ENCODE peak calls at places on chromosome 9, in six cellular contexts. One of them, this sample, is unnamed.

GRCh38 chr9:38707885-38708640 is 11.9 kb downstream of the FAM240B start:
- DNase-seq in H1: no peak
- DNase-seq in mesendoderm: peak
- DNase-seq in IMR-90: no peak
- DNase-seq in H9: peak
- DNase-seq in neuronal stem cell: no peak
- DNase-seq in this sample: no peak

GRCh38 chr9:137286980-137287383 is 9.5 kb downstream of the TOR4A start:
- DNase-seq in neuronal stem cell: no peak
- DNase-seq in H9: peak
- DNase-seq in mesendoderm: peak
- DNase-seq in IMR-90: peak
- DNase-seq in H1: no peak
- DNase-seq in this sample: peak

GRCh38 chr9:123814526-123814925 is 115.4 kb downstream of the DENND1A start:
- DNase-seq in H9: no peak
- DNase-seq in IMR-90: no peak
- DNase-seq in neuronal stem cell: no peak
- DNase-seq in H1: no peak
- DNase-seq in mesendoderm: no peak
- DNase-seq in this sample: no peak

GRCh38 chr9:77846957-77847574 is 184.5 kb downstream of the GNAQ start:
- DNase-seq in neuronal stem cell: no peak
- DNase-seq in H1: no peak
- DNase-seq in H9: no peak
- DNase-seq in mesendoderm: no peak
- DNase-seq in IMR-90: peak
- DNase-seq in this sample: peak

GRCh38 chr9:110814159-110814558 is 145.6 kb downstream of the MUSK start:
- DNase-seq in H9: no peak
- DNase-seq in neuronal stem cell: no peak
- DNase-seq in mesendoderm: no peak
- DNase-seq in IMR-90: peak
- DNase-seq in H1: no peak
- DNase-seq in this sample: no peak

GRCh38 chr9:4855861-4856260 is 63.1 kb downstream of the RCL1 start:
- DNase-seq in H1: no peak
- DNase-seq in IMR-90: peak
- DNase-seq in mesendoderm: no peak
- DNase-seq in neuronal stem cell: no peak
- DNase-seq in H9: no peak
- DNase-seq in this sample: peak

GRCh38 chr9:96020822-96021615 is 145.5 kb downstream of the ERCC6L2 start:
- DNase-seq in mesendoderm: peak
- DNase-seq in neuronal stem cell: peak
- DNase-seq in H9: no peak
- DNase-seq in H1: no peak
- DNase-seq in IMR-90: no peak
- DNase-seq in this sample: peak

GRCh38 chr9:27125030-27125429 is 16.0 kb downstream of the TEK start:
- DNase-seq in neuronal stem cell: no peak
- DNase-seq in IMR-90: peak
- DNase-seq in H1: no peak
- DNase-seq in H9: no peak
- DNase-seq in mesendoderm: no peak
- DNase-seq in this sample: peak

GRCh38 chr9:112174965-112175795 is at the start of gene SUSD1:
- DNase-seq in neuronal stem cell: peak
- DNase-seq in mesendoderm: peak
- DNase-seq in H1: no peak
- DNase-seq in IMR-90: no peak
- DNase-seq in H9: peak
- DNase-seq in this sample: peak

GRCh38 chr9:82346040-82346439 is 357.5 kb downstream of the SPATA31D1 start:
- DNase-seq in neuronal stem cell: no peak
- DNase-seq in H1: no peak
- DNase-seq in IMR-90: no peak
- DNase-seq in mesendoderm: peak
- DNase-seq in H9: no peak
- DNase-seq in this sample: no peak
- H3K18ac ChIP-seq in neuronal stem cell: no peak
- H3K18ac ChIP-seq in H1: no peak
- H3K18ac ChIP-seq in IMR-90: no peak
- H3K18ac ChIP-seq in mesendoderm: no peak
- H3K18ac ChIP-seq in H9: no peak
- H3K18ac ChIP-seq in this sample: no peak

DNA sequence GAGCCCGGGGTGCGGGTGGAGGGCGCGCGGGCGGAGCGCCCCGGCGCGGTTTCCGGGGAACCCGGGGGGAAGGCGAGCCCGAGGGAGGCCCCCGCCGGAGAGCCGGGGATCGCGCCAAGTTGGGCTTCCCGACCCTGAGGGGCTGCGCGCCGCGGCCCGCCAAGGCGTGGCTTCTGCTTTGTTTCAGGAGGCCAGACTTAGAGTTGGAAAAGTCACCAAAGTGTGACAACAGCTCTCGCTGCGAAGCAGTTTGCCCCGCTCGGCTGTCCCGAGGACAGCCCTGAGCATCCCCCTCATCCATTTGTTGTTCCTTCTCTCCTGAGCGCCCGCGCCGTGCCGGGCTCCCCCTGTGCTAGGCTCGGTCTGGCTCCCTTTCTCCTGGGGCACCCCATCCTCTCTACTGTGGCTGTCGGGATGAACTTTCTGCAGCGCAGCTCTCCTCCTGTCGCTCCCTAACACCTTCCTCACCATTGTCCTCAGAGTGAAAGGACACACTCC is 410 bp downstream of the GLIPR2 start:
- DNase-seq in H9: no peak
- DNase-seq in neuronal stem cell: no peak
- DNase-seq in IMR-90: no peak
- DNase-seq in H1: no peak
- DNase-seq in mesendoderm: peak
- DNase-seq in this sample: no peak
- H3K27ac ChIP-seq in H9: no peak
- H3K27ac ChIP-seq in neuronal stem cell: no peak
- H3K27ac ChIP-seq in IMR-90: peak
- H3K27ac ChIP-seq in H1: no peak
- H3K27ac ChIP-seq in mesendoderm: no peak
- H3K27ac ChIP-seq in this sample: no peak

DNA sequence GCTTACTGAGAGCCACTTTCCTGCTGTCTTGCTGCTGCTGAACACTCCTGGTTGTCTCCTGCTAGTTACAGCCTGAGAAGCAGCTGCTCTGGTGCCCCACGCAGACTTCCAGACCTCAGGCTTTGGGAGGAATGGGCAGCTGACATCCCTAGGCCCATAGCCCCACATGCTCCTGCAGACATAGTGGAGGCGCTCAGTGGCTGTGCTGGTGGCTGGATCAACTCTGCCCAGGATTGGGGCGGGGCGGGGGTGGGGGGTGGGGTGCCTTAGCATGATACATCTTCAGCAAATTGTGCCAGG is 93.9 kb downstream of the DAB2IP start:
- DNase-seq in H9: no peak
- DNase-seq in IMR-90: no peak
- DNase-seq in neuronal stem cell: no peak
- DNase-seq in mesendoderm: no peak
- DNase-seq in H1: no peak
- DNase-seq in this sample: no peak
- H3K18ac ChIP-seq in H9: no peak
- H3K18ac ChIP-seq in IMR-90: no peak
- H3K18ac ChIP-seq in neuronal stem cell: peak
- H3K18ac ChIP-seq in mesendoderm: no peak
- H3K18ac ChIP-seq in H1: no peak
- H3K18ac ChIP-seq in this sample: peak

DNA sequence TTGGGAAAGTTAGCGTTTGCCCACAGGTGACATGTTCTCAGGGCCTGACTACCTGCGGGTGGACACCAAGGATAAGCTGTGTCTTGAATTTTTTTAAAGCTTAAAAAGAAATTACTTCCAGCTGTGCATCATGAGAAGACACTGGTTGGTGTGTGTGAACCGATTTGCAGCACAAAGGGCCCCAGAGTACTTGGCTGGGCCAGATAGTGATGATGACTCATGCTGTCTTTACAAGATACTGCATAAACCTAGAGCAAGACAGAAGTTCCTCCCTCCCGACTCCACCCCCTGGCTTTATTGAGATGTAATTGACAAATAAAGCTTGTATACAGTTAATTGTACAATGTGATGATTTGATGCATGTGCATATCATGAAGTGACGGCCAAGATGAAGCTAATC is 212.8 kb downstream of the NXNL2 start:
- DNase-seq in neuronal stem cell: no peak
- DNase-seq in H9: peak
- DNase-seq in mesendoderm: peak
- DNase-seq in IMR-90: peak
- DNase-seq in H1: no peak
- DNase-seq in this sample: peak
- H3K27ac ChIP-seq in neuronal stem cell: no peak
- H3K27ac ChIP-seq in H9: no peak
- H3K27ac ChIP-seq in mesendoderm: peak
- H3K27ac ChIP-seq in IMR-90: peak
- H3K27ac ChIP-seq in H1: no peak
- H3K27ac ChIP-seq in this sample: peak

GRCh38 chr9:128105538-128106175 is 21.9 kb downstream of the PTGES2 start:
- DNase-seq in IMR-90: no peak
- DNase-seq in neuronal stem cell: no peak
- DNase-seq in H1: no peak
- DNase-seq in H9: no peak
- DNase-seq in mesendoderm: no peak
- DNase-seq in this sample: no peak
- H3K18ac ChIP-seq in IMR-90: no peak
- H3K18ac ChIP-seq in neuronal stem cell: no peak
- H3K18ac ChIP-seq in H1: no peak
- H3K18ac ChIP-seq in H9: no peak
- H3K18ac ChIP-seq in mesendoderm: no peak
- H3K18ac ChIP-seq in this sample: no peak

DNA sequence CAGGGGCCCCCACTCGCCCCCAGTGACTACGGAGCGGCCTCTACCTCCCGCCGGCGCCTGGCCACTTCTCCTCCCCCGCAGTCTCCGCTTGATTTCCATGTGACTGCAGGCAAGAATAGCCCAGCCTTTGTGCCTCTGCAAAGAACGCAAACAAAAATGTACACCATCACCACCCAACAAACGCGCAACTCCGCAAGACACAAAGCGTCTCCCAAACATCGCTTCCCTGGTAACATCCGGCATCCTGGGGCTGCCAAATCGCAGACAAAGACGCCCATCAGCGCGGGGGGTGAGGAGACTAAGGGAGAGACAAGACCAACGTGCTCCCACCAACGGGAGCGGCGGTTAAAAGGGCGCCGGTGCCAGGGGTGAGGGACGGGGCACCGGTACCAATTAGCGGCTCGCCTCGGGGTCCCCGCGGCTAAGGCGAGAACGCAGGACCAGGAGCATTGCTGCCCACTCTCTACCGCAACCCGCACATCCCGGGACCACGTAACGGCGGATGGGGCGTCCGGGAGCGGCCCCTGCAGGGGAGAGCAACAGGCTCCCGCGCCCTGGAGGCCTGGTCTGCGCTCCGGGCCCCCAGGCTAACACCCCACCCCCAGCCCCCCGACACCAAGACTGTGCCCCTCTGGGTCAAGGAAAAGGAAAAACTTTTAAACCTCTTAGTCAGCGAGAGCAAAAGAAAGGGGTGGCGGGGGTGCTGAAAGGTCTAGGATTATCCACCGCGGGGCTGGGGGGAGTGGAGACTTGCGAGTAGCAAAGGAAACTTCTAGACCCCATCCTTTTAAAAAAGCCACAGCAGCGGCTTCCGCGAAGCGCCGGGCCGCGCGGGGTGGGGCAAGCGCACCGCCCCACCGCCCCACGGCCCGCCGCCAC is 885 bp downstream of the MPDZ start:
- DNase-seq in mesendoderm: peak
- DNase-seq in H1: peak
- DNase-seq in neuronal stem cell: peak
- DNase-seq in IMR-90: peak
- DNase-seq in H9: peak
- DNase-seq in this sample: peak
- H3K27ac ChIP-seq in mesendoderm: peak
- H3K27ac ChIP-seq in H1: peak
- H3K27ac ChIP-seq in neuronal stem cell: peak
- H3K27ac ChIP-seq in IMR-90: peak
- H3K27ac ChIP-seq in H9: no peak
- H3K27ac ChIP-seq in this sample: peak

GRCh38 chr9:69153707-69154521 is 20.2 kb upstream of the TJP2 start:
- DNase-seq in neuronal stem cell: no peak
- DNase-seq in H9: peak
- DNase-seq in mesendoderm: no peak
- DNase-seq in IMR-90: no peak
- DNase-seq in H1: no peak
- DNase-seq in this sample: no peak
- H3K18ac ChIP-seq in neuronal stem cell: no peak
- H3K18ac ChIP-seq in H9: no peak
- H3K18ac ChIP-seq in mesendoderm: no peak
- H3K18ac ChIP-seq in IMR-90: no peak
- H3K18ac ChIP-seq in H1: no peak
- H3K18ac ChIP-seq in this sample: no peak

GRCh38 chr9:114803459-114803858 is 2.4 kb downstream of the TNFSF15 start:
- DNase-seq in H9: peak
- DNase-seq in neuronal stem cell: no peak
- DNase-seq in mesendoderm: peak
- DNase-seq in H1: no peak
- DNase-seq in IMR-90: no peak
- DNase-seq in this sample: no peak

GRCh38 chr9:114803886-114804285 is 2.0 kb downstream of the TNFSF15 start:
- DNase-seq in mesendoderm: no peak
- DNase-seq in H1: no peak
- DNase-seq in H9: no peak
- DNase-seq in neuronal stem cell: no peak
- DNase-seq in IMR-90: peak
- DNase-seq in this sample: peak

GRCh38 chr9:114804504-114804903 is 1.3 kb downstream of the TNFSF15 start:
- DNase-seq in mesendoderm: no peak
- DNase-seq in neuronal stem cell: no peak
- DNase-seq in H1: no peak
- DNase-seq in IMR-90: peak
- DNase-seq in H9: no peak
- DNase-seq in this sample: peak

GRCh38 chr9:114805670-114806551 is at the start of gene TNFSF15:
- DNase-seq in IMR-90: peak
- DNase-seq in H1: peak
- DNase-seq in mesendoderm: peak
- DNase-seq in H9: peak
- DNase-seq in neuronal stem cell: no peak
- DNase-seq in this sample: peak

GRCh38 chr9:114806571-114806970 is 732 bp upstream of the TNFSF15 start:
- DNase-seq in IMR-90: no peak
- DNase-seq in H9: no peak
- DNase-seq in H1: no peak
- DNase-seq in mesendoderm: no peak
- DNase-seq in neuronal stem cell: no peak
- DNase-seq in this sample: no peak
- H3K27ac ChIP-seq in IMR-90: no peak
- H3K27ac ChIP-seq in H9: no peak
- H3K27ac ChIP-seq in H1: no peak
- H3K27ac ChIP-seq in mesendoderm: no peak
- H3K27ac ChIP-seq in neuronal stem cell: no peak
- H3K27ac ChIP-seq in this sample: no peak

This sample was measured in mesenchymal stem cell.